ENCODE peak calls at places on chromosomes 1 and 21, in nine cellular contexts. P, O, W, R, T, A, B, N and S are unnamed samples.

GRCh38 chr1:224450956-224451350 is 16.4 kb upstream of the WDR26 start:
- DNase-seq in B (no peak), O (no peak), N (no peak), P (no peak), R (no peak), W (peak; percentile 76), A (no peak), T (no peak), S (no peak)

GRCh38 chr1:228884615-228885566 is 149.6 kb downstream of the RHOU start:
- DNase-seq in O (no peak), P (no peak), A (no peak), R (no peak), N (no peak), B (no peak), T (no peak), W (no peak), S (no peak)

GRCh38 chr1:116471241-116471640 is 98.2 kb downstream of the ATP1A1 start:
- DNase-seq in O (no peak), A (no peak), B (no peak), N (no peak), T (no peak), R (no peak), W (no peak), P (no peak), S (no peak)

GRCh38 chr1:39573736-39574624 is 2.6 kb downstream of the PABPC4 start:
- DNase-seq in R (no peak), W (no peak), B (no peak), O (peak; percentile 47), P (no peak), A (no peak), T (peak; percentile 60), N (no peak), S (no peak)

GRCh38 chr1:81717230-81717629 is 83.5 kb upstream of the ADGRL2 start:
- DNase-seq in P (no peak), T (no peak), W (no peak), N (no peak), B (no peak), O (peak; percentile 83), R (no peak), A (no peak), S (no peak)

GRCh38 chr1:15946546-15947381 is 29.1 kb downstream of the ZBTB17 start:
- DNase-seq in R (no peak), T (no peak), P (no peak), O (no peak), N (no peak), W (no peak), A (no peak), B (no peak), S (no peak)

GRCh38 chr1:248810000-248810726 is 15.6 kb downstream of the SH3BP5L start:
- DNase-seq in W (no peak), T (no peak), A (no peak), N (no peak), P (no peak), B (no peak), O (no peak), R (no peak), S (no peak)

GRCh38 chr1:236535190-236535589 is 11.4 kb downstream of the LGALS8 start:
- DNase-seq in A (no peak), W (no peak), T (no peak), B (no peak), R (no peak), N (no peak), O (no peak), P (no peak), S (no peak)

GRCh38 chr1:87130437-87130836 is 198.2 kb upstream of the LMO4 start:
- DNase-seq in T (no peak), B (no peak), P (no peak), W (no peak), A (no peak), R (no peak), O (no peak), N (no peak), S (no peak)

GRCh38 chr1:220013497-220013896 is 32.8 kb downstream of the EPRS1 start:
- DNase-seq in T (peak; percentile 40), W (no peak), B (no peak), R (no peak), A (no peak), O (peak; percentile 64), N (no peak), P (no peak), S (no peak)

GRCh38 chr1:213947200-213947775 is 40.5 kb upstream of the PROX1 start:
- DNase-seq in N (no peak), O (no peak), T (no peak), W (no peak), R (no peak), P (no peak), A (peak; percentile 65), B (no peak), S (no peak)

GRCh38 chr1:156615946-156616345 is 3.3 kb upstream of the HAPLN2 start:
- DNase-seq in B (no peak), P (no peak), N (no peak), O (no peak), T (no peak), A (no peak), W (no peak), R (peak; percentile 73), S (no peak)

GRCh38 chr1:156622581-156623297 is 3.5 kb downstream of the HAPLN2 start:
- DNase-seq in T (no peak), N (no peak), O (no peak), W (no peak), P (no peak), A (no peak), B (no peak), R (no peak), S (no peak)

GRCh38 chr1:156619582-156619955 is 354 bp downstream of the HAPLN2 start:
- DNase-seq in B (no peak), W (no peak), R (no peak), P (no peak), N (no peak), A (no peak), O (no peak), T (no peak), S (no peak)

GRCh38 chr1:156616463-156616862 is 2.8 kb upstream of the HAPLN2 start:
- DNase-seq in T (peak; percentile 75), B (no peak), R (peak; percentile 76), O (peak; percentile 54), P (no peak), W (no peak), A (peak; percentile 30), N (no peak), S (no peak)

DNA sequence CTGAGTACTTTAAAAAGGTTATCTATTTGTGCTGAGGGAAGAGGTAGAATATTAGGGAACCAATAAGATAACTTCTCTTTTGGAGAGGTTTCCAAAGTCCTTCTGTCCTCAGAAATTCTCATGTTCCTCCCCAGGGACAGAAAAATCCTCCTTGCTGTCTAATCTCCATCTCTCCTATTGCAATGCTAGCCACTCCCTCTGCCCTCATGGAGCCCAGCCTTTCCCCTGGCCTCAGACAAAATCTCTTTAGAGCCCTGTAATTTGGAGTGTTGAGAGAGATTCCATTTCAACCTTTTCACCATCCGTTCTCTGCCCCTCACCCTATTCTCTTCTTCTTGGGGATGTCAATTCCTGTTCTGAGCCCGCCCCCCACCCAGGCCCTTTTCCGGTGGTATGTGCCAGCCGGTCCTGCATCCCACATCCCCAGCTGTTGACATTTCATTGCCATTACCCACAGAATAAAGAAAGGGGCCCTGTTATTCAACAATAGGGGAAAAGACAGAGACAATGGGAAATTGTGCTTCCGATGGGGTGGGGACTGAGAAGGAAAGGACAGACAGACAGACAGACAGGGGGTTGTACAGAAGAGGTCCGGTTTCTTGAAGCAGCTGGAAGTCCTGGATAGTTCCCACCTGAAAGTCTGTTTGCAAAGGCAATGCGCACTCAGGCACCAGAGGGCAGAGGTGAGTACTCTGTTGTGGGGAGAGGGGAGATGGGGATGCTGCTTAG is at the start of gene HAPLN2:
- DNase-seq in B (no peak), P (no peak), R (no peak), W (no peak), T (no peak), A (peak; percentile 33), N (no peak), O (no peak), S (no peak)
- TF ChIP-seq CTCF in B (peak; percentile 23), P (peak; percentile 71), R (no peak), W (peak; percentile 36), T (peak; percentile 57), A (peak; percentile 52), N (peak; percentile 23), O (peak; percentile 48), S (peak; percentile 61)

DNA sequence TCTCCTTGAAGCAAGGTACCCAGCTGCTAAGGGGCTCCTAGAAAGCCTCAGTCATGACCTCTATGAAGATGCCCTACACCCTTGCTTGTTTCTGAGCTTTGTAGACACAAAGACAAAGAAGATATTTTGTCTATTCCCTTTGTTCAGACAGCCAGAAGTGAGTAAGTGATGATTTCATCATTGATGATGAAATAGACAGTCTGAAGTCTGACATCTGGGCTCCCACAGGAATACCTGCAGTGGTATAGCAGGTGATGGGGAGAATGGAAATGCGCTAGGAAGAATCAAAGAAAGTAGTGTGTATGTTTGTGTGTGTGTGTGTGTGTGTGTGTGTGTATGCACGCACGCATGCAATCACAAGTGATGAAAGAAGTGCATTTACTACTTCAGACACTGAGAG is 82.2 kb upstream of the DPT start:
- DNase-seq in A (no peak), T (no peak), W (no peak), R (no peak), P (no peak), B (no peak), O (peak; percentile 17), N (no peak), S (no peak)
- H3K4me3 ChIP-seq in A (no peak overlapping the region), T (no peak overlapping the region), W (no peak overlapping the region), R (no peak overlapping the region), P (no peak overlapping the region), B (no peak overlapping the region), O (no peak overlapping the region), N (no peak overlapping the region), S (no peak overlapping the region)

DNA sequence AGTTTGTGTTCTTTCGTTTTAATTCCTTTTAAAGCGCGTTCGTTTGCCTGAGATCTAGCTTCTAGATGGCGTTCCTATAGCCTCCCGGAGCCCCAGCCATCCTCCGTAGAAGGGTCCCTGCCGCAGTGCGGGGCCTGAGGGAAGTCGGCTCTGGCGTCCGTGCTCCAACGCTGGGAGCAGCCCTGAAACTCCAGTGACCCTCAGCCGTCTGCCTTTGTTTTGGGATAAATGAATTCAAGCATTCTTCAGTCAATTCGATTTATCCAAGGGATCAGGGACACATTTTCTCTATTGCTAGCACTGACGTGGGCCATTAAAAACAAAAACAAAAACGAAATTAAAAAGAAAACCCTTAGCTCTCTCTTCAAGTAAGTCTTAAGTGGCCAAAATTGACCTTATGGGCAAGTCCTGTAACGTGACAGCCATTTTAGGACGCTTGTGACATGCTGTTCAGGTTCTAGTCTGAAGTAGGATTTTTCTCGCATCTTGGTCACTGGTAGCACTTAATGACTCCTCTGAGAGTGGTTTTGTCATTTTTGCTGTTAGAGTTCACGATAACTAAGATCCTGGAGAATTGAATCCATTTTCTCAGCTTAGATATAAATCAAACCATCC is 757 bp upstream of the HSPA13 start:
- DNase-seq in R (no peak), W (no peak), T (no peak), A (peak; percentile 5), N (no peak), P (no peak), O (peak; percentile 47), B (no peak), S (peak; percentile 43)
- TF ChIP-seq CTCF in R (no peak), W (no peak), T (no peak), A (no peak), N (no peak), P (no peak), O (no peak), B (no peak), S (no peak)

DNA sequence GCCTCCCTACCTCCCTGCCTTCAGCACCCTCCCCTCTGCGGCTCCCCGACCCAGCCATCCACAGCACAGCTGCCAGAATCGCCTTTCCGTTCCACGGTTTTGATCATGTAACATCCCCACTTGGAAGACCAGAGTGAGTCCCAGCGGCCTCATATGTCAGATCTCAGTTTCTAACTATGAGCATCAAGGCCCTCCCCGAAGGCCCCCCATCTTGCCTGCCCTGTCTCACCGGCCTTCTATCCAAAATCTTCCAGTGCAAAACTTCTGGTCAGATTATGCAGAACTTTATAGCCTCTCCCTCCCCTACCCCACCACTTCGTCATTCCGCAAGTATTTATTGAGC is 20.3 kb upstream of the LMX1A start:
- DNase-seq in B (no peak), W (no peak), A (no peak), T (no peak), N (no peak), O (no peak), R (no peak), P (no peak), S (no peak)
- H3K4me3 ChIP-seq in B (peak overlapping the region; percentile 34), W (no peak overlapping the region), A (no peak overlapping the region), T (no peak overlapping the region), N (peak overlapping the region; percentile 21), O (peak overlapping the region; percentile 33), R (peak overlapping the region; percentile 38), P (no peak overlapping the region), S (no peak overlapping the region)